ENCODE peak calls at places on chromosomes 2 and 18, in four cellular contexts. X, L, B and A are unnamed samples.

GRCh38 chr18:59091204-59091603 is 48.5 kb upstream of the SEC11C start:
- DNase-seq in X (no peak), B (no peak), L (no peak), A (no peak)

GRCh38 chr2:105438104-105438929 is 39.5 kb upstream of the FHL2 start:
- DNase-seq in X (no peak), B (no peak), L (no peak), A (no peak)

GRCh38 chr2:38654495-38655381 is 11.2 kb upstream of the GALM start:
- DNase-seq in L (peak), B (no peak), X (no peak), A (no peak)

GRCh38 chr2:121219866-121220265 is 65.1 kb downstream of the TFCP2L1 start:
- DNase-seq in L (no peak), B (no peak), X (no peak), A (no peak)

GRCh38 chr18:30387401-30387800 is 655.1 kb downstream of the DSC3 start:
- DNase-seq in L (no peak), B (no peak), X (no peak), A (no peak)

GRCh38 chr2:233443511-233444183 is 89.4 kb downstream of the DGKD start:
- DNase-seq in B (peak), L (peak), X (peak), A (peak)

GRCh38 chr2:1600191-1601063 is 143.9 kb downstream of the PXDN start:
- DNase-seq in L (no peak), X (no peak), B (no peak), A (no peak)

GRCh38 chr18:12637393-12637792 is 20.5 kb downstream of the SPIRE1 start:
- DNase-seq in B (no peak), X (no peak), L (no peak), A (no peak)

GRCh38 chr18:62812242-62812641 is 96.9 kb downstream of the PHLPP1 start:
- DNase-seq in X (no peak), B (peak), L (no peak), A (no peak)

GRCh38 chr2:13009027-13009426 is 292.3 kb downstream of the TRIB2 start:
- DNase-seq in X (no peak), L (no peak), B (no peak), A (no peak)

GRCh38 chr2:136238552-136239346 is 120.8 kb upstream of the CXCR4 start:
- DNase-seq in B (no peak), X (peak), L (no peak), A (no peak)

GRCh38 chr2:170313636-170314348 is 135.8 kb downstream of the MYO3B start:
- DNase-seq in L (no peak), B (no peak), X (no peak), A (no peak)

GRCh38 chr18:9743200-9744016 is 35.3 kb downstream of the RAB31 start:
- DNase-seq in B (peak), X (no peak), L (peak), A (peak)

GRCh38 chr2:166092889-166093288 is 34.9 kb downstream of the SCN1A start:
- DNase-seq in L (no peak), X (no peak), B (no peak), A (no peak)

GRCh38 chr2:117972466-117973123 is 41.3 kb downstream of the CCDC93 start:
- DNase-seq in B (no peak), L (no peak), X (no peak), A (no peak)
- TF ChIP-seq FOXK2 in B (no peak), L (no peak), X (no peak), A (no peak)

GRCh38 chr2:6163932-6164331 is 471.7 kb downstream of the SOX11 start:
- DNase-seq in B (no peak), L (no peak), X (no peak), A (no peak)

GRCh38 chr2:6168485-6168884 is 476.3 kb downstream of the SOX11 start:
- DNase-seq in L (no peak), X (no peak), B (no peak), A (no peak)

GRCh38 chr2:6167592-6168138 is 475.5 kb downstream of the SOX11 start:
- DNase-seq in B (no peak), L (no peak), X (no peak), A (no peak)
- TF ChIP-seq FOXK2 in B (no peak), L (no peak), X (no peak), A (no peak)

DNA sequence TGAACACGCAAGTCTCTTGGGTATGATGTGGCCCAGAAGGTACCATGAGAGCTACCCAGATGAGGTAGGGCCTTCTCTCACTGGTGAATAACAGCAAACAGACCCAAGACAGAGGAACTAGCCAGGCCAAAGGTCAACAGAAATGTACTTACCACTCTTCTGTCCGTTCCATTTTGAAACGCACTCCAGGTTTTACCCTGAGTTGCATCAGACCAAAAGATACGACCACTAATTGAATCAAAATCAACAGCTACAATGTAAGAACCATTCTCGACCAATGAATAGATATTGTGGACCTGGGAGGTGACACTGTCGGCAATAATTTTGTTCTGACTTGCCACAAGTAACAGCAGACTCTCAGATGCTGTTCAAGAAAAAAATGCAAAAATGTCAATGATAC is 124.4 kb downstream of the LRP2 start:
- DNase-seq in X (no peak), B (no peak), L (no peak), A (no peak)
- TF ChIP-seq FOXK2 in X (no peak), B (no peak), L (no peak), A (no peak)

GRCh38 chr2:219228026-219228744 is 1.3 kb downstream of the ATG9A start:
- DNase-seq in B (no peak), X (no peak), L (peak), A (no peak)
- TF ChIP-seq FOXK2 in B (no peak), X (no peak), L (no peak), A (no peak)

GRCh38 chr18:22346342-22346967 is 71.3 kb downstream of the CTAGE1 start:
- DNase-seq in B (no peak), X (no peak), L (no peak), A (no peak)

GRCh38 chr18:22345733-22346132 is 72.0 kb downstream of the CTAGE1 start:
- DNase-seq in X (no peak), B (no peak), L (no peak), A (no peak)

GRCh38 chr18:22347624-22348511 is 69.8 kb downstream of the CTAGE1 start:
- DNase-seq in B (no peak), X (no peak), L (no peak), A (peak)

GRCh38 chr18:22348521-22349316 is 69.0 kb downstream of the CTAGE1 start:
- DNase-seq in B (no peak), L (no peak), X (no peak), A (peak)

GRCh38 chr18:22346968-22347611 is 70.6 kb downstream of the CTAGE1 start:
- DNase-seq in X (no peak), L (no peak), B (peak), A (peak)
- TF ChIP-seq FOXK2 in X (no peak), L (no peak), B (no peak), A (no peak)

GRCh38 chr2:209498574-209498973 is 74.7 kb downstream of the MAP2 start:
- DNase-seq in L (no peak), B (no peak), X (no peak), A (no peak)

GRCh38 chr2:209495855-209496585 is 72.2 kb downstream of the MAP2 start:
- DNase-seq in B (peak), X (no peak), L (no peak), A (peak)

GRCh38 chr2:209501579-209501978 is 77.7 kb downstream of the MAP2 start:
- DNase-seq in B (no peak), X (no peak), L (no peak), A (no peak)

GRCh38 chr2:209499071-209499470 is 75.2 kb downstream of the MAP2 start:
- DNase-seq in X (no peak), B (no peak), L (no peak), A (no peak)

DNA sequence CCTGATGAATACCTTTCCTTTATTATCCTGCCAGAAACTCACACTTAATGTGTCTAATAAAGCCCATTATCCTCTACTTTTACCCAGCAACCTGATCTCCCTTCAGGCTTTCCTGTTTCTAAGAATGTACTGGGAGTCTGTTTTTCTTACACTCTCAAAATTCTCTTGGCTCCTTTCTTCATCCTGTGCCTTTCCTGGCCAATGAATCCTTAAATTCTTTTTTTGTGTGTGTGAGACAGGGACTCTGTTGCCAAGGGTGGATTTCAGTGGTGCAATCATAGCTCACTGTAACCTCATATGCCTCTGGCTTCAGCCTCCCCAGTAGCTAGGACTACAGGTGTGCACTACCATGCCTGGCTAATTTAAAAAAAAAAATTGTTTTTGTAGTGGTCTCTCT is 72.7 kb downstream of the MAP2 start:
- DNase-seq in X (no peak), B (no peak), L (no peak), A (no peak)
- TF ChIP-seq FOXK2 in X (no peak), B (no peak), L (no peak), A (no peak)

GRCh38 chr2:32832821-32833220 is 113.9 kb upstream of the LTBP1 start:
- DNase-seq in L (no peak), X (no peak), B (no peak), A (no peak)
- TF ChIP-seq FOXK2 in L (no peak), X (no peak), B (no peak), A (no peak)

DNA sequence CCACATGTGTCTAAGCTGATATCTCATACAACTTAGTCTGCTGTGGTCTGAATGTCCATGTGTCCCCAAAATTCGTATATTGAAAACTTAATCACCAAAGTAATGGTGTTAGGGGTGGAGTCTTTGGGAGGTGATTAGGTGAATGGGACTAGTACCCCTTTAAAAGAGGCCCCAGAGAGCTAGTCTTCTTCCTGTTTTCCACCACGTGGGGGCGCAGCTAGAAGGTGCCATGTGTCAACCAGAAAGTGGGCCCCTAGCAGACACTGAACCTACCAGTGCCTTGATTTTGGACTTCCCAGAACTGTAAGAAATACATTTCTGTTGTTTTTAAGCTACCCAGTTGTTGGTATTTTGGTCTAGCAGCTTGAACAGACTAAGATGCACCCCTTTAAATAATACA is 86.6 kb downstream of the ASB1 start:
- DNase-seq in X (no peak), L (peak), B (peak), A (peak)
- TF ChIP-seq FOXK2 in X (no peak), L (no peak), B (no peak), A (no peak)

DNA sequence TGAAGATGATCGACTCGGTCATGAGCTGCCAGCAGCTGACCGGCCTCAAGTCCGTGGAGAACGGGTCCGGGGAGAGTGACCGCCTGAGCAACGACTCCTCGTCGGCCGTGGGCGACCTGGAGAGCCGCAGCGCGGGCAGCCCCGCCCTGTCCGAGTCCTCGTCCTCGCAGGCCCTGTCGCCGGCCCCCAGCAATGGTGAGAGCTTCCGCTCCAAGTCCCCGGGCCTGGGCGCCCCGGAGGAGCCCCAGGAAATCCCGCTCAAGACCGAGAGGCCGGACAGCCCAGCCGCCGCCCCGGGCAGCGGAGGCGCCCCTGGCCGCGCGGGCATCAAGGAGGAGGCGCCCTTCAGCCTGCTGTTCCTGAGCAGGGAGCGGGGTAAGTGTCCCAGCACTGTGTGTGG is 14.9 kb downstream of the SALL3 start:
- DNase-seq in X (no peak), B (no peak), L (no peak), A (no peak)
- TF ChIP-seq FOXK2 in X (no peak), B (no peak), L (no peak), A (no peak)